ENCODE peak calls at places on chromosomes 1 and 21, in five cellular contexts. S is neuronal stem cell, W is mesenchymal stem cell, H is H1, O is trophoblast cell. X is an unnamed sample.

GRCh38 chr1:167342846-167343245 is 122.2 kb downstream of the POU2F1 start:
- DNase-seq in S (no peak), W (no peak), H (no peak), O (no peak), X (no peak)

GRCh38 chr1:183582021-183582746 is 8.1 kb downstream of the NCF2 start:
- DNase-seq in S (no peak), W (no peak), H (no peak), O (no peak), X (no peak)

GRCh38 chr1:27057801-27058647 is 45.4 kb upstream of the TENT5B start:
- DNase-seq in S (no peak), W (no peak), H (no peak), O (no peak), X (peak)

GRCh38 chr1:207815466-207815865 is 63.6 kb downstream of the CD46 start:
- DNase-seq in S (no peak), W (no peak), H (no peak), O (no peak), X (no peak)

GRCh38 chr1:70745199-70745598 is 302.4 kb downstream of the PTGER3 start:
- DNase-seq in S (no peak), W (no peak), H (no peak), O (peak), X (peak)

GRCh38 chr21:32770514-32771133 is 931 bp downstream of the PAXBP1 start:
- DNase-seq in S (peak), W (peak), H (no peak), O (no peak), X (no peak)

GRCh38 chr1:243470492-243470891 is 214.7 kb downstream of the SDCCAG8 start:
- DNase-seq in S (no peak), W (no peak), H (no peak), O (no peak), X (no peak)

GRCh38 chr1:36366091-36366661 is 19.5 kb downstream of the STK40 start:
- DNase-seq in S (peak), W (peak), H (no peak), O (peak), X (peak)

GRCh38 chr1:152960452-152961044 is 9.9 kb upstream of the SPRR4 start:
- DNase-seq in S (no peak), W (no peak), H (no peak), O (no peak), X (peak)

GRCh38 chr21:30072496-30072895 is 94.1 kb downstream of the CLDN17 start:
- DNase-seq in S (no peak), W (no peak), H (peak), O (peak), X (peak)

GRCh38 chr1:83818916-83819315 is 180.0 kb downstream of the TTLL7 start:
- DNase-seq in S (no peak), W (peak), H (no peak), O (peak), X (no peak)

GRCh38 chr1:224433041-224433670 is 1.4 kb downstream of the WDR26 start:
- DNase-seq in S (peak), W (peak), H (no peak), O (no peak), X (no peak)

GRCh38 chr1:18132707-18133066 is 25.1 kb downstream of the IGSF21 start:
- DNase-seq in S (no peak), W (no peak), H (no peak), O (no peak), X (no peak)

GRCh38 chr1:214548988-214549387 is 2.4 kb downstream of the PTPN14 start:
- DNase-seq in S (no peak), W (peak), H (no peak), O (no peak), X (no peak)

GRCh38 chr21:37848721-37849490 is 67.4 kb downstream of the KCNJ6 start:
- DNase-seq in S (no peak), W (peak), H (no peak), O (no peak), X (no peak)

GRCh38 chr1:172778461-172779455 is 119.9 kb downstream of the FASLG start:
- DNase-seq in S (no peak), W (peak), H (no peak), O (no peak), X (no peak)

GRCh38 chr1:244705268-244706234 is 52.6 kb downstream of the DESI2 start:
- DNase-seq in S (no peak), W (no peak), H (no peak), O (no peak), X (no peak)

GRCh38 chr1:38728176-38728908 is 131.2 kb downstream of the RRAGC start:
- DNase-seq in S (no peak), W (peak), H (no peak), O (no peak), X (peak)

DNA sequence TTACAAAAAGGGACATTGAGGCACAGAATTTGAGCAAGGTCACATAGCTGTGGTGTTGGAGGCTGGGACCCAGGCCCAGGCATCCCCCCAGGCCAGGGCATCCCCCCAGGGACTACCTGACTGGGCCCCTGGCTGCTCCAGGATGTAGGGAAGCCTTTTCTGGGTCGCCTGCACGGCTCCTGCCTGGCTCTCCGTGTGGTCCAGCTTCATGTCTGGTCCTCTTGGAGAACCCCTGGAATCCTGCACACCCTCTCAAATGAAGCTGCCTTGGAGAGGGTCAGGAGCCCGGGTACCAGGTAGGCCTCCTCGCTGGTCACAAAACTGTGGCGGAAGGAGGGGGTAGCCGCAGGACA is 919 bp upstream of the CELSR2 start:
- DNase-seq in S (no peak), W (no peak), H (no peak), O (no peak), X (no peak)
- H2BK12ac ChIP-seq in S (no peak), W (no peak), H (peak), O (peak), X (no peak)

DNA sequence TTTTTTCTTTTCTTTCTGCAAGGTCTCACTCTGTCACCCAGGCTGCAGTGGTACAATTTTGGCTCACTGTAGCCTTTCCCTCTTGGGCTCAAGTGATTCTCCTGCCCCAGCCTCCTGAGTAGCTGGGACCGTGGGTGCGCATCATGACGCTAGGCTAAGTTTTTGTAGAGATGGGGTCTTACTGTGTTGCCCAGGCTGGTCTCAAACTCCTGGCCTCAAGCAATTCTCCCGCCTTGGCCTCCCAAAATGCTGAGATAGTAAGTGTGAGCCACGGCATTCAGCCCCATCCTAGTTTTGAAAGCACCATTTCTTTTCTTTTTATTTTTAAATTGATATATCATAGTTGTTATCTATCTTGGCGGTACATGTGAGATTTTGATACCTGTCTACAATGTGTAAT is 140.6 kb downstream of the GALNT2 start:
- DNase-seq in S (no peak), W (no peak), H (no peak), O (no peak), X (no peak)
- H2BK12ac ChIP-seq in S (no peak), W (no peak), H (no peak), O (no peak), X (no peak)

GRCh38 chr1:155006601-155007101 is 4.0 kb downstream of the ZBTB7B start:
- DNase-seq in S (no peak), W (no peak), H (no peak), O (no peak), X (no peak)
- H2BK12ac ChIP-seq in S (peak), W (no peak), H (no peak), O (no peak), X (no peak)

GRCh38 chr1:198397208-198397808 is 143.2 kb downstream of the ATP6V1G3 start:
- DNase-seq in S (no peak), W (no peak), H (no peak), O (no peak), X (no peak)
- H2BK12ac ChIP-seq in S (no peak), W (no peak), H (no peak), O (no peak), X (no peak)

GRCh38 chr1:81574365-81574764 is 226.4 kb upstream of the ADGRL2 start:
- DNase-seq in S (no peak), W (no peak), H (no peak), O (no peak), X (no peak)
- H2BK12ac ChIP-seq in S (no peak), W (no peak), H (no peak), O (no peak), X (no peak)